ENCODE peak calls at places on chromosome 18, in five cellular contexts. One of them, this sample, is unnamed.
A peak's percentile ranks its signal among the peaks of the same experiment; 100 is the strongest.

GRCh38 chr18:3857544-3857943 is 407.6 kb downstream of the TGIF1 start:
- DNase-seq in body of pancreas: no peak
- DNase-seq in adrenal gland: no peak
- DNase-seq in sigmoid colon: no peak
- DNase-seq in breast epithelium: no peak
- DNase-seq in this sample: no peak

GRCh38 chr18:32200766-32201165 is 10.9 kb downstream of the MEP1B start:
- DNase-seq in body of pancreas: peak; percentile 10
- DNase-seq in adrenal gland: no peak
- DNase-seq in sigmoid colon: no peak
- DNase-seq in breast epithelium: no peak
- DNase-seq in this sample: no peak

GRCh38 chr18:7614030-7614429 is 46.9 kb downstream of the PTPRM start:
- DNase-seq in body of pancreas: no peak
- DNase-seq in adrenal gland: no peak
- DNase-seq in sigmoid colon: no peak
- DNase-seq in breast epithelium: no peak
- DNase-seq in this sample: no peak

GRCh38 chr18:31549416-31549815 is 42.3 kb upstream of the TTR start:
- DNase-seq in body of pancreas: no peak
- DNase-seq in adrenal gland: no peak
- DNase-seq in sigmoid colon: no peak
- DNase-seq in breast epithelium: no peak
- DNase-seq in this sample: no peak

GRCh38 chr18:3879114-3879835 is 429.3 kb downstream of the TGIF1 start:
- DNase-seq in body of pancreas: no peak
- DNase-seq in adrenal gland: no peak
- DNase-seq in sigmoid colon: no peak
- DNase-seq in breast epithelium: no peak
- DNase-seq in this sample: no peak

GRCh38 chr18:23053756-23054457 is 81.4 kb upstream of the CABLES1 start:
- DNase-seq in body of pancreas: peak; percentile 18
- DNase-seq in adrenal gland: no peak
- DNase-seq in sigmoid colon: no peak
- DNase-seq in breast epithelium: peak; percentile 66
- DNase-seq in this sample: no peak

GRCh38 chr18:48270929-48271328 is 138.3 kb downstream of the ZBTB7C start:
- DNase-seq in body of pancreas: no peak
- DNase-seq in adrenal gland: no peak
- DNase-seq in sigmoid colon: no peak
- DNase-seq in breast epithelium: no peak
- DNase-seq in this sample: no peak

GRCh38 chr18:56929861-56930260 is 217.0 kb upstream of the BOD1L2 start:
- DNase-seq in body of pancreas: no peak
- DNase-seq in adrenal gland: no peak
- DNase-seq in sigmoid colon: no peak
- DNase-seq in breast epithelium: no peak
- DNase-seq in this sample: no peak

GRCh38 chr18:49569701-49570100 is 7.8 kb downstream of the LIPG start:
- DNase-seq in body of pancreas: no peak
- DNase-seq in adrenal gland: no peak
- DNase-seq in sigmoid colon: no peak
- DNase-seq in breast epithelium: no peak
- DNase-seq in this sample: no peak

GRCh38 chr18:79047556-79048244 is 21.5 kb upstream of the ATP9B start:
- DNase-seq in body of pancreas: no peak
- DNase-seq in adrenal gland: peak; percentile 54
- DNase-seq in sigmoid colon: no peak
- DNase-seq in breast epithelium: no peak
- DNase-seq in this sample: no peak

GRCh38 chr18:48675912-48676311 is 137.1 kb downstream of the CTIF start:
- DNase-seq in body of pancreas: no peak
- DNase-seq in adrenal gland: peak; percentile 16
- DNase-seq in sigmoid colon: peak; percentile 48
- DNase-seq in breast epithelium: no peak
- DNase-seq in this sample: no peak

GRCh38 chr18:47250415-47251046 is 929 bp downstream of the SKOR2 start:
- DNase-seq in body of pancreas: no peak
- DNase-seq in adrenal gland: no peak
- DNase-seq in sigmoid colon: no peak
- DNase-seq in breast epithelium: no peak
- DNase-seq in this sample: no peak

GRCh38 chr18:23574611-23575308 is 11.5 kb downstream of the NPC1 start:
- DNase-seq in body of pancreas: no peak
- DNase-seq in adrenal gland: no peak
- DNase-seq in sigmoid colon: no peak
- DNase-seq in breast epithelium: no peak
- DNase-seq in this sample: no peak

GRCh38 chr18:8812631-8813030 is 107.3 kb downstream of the MTCL1 start:
- DNase-seq in body of pancreas: no peak
- DNase-seq in adrenal gland: no peak
- DNase-seq in sigmoid colon: no peak
- DNase-seq in breast epithelium: no peak
- DNase-seq in this sample: no peak

GRCh38 chr18:62420513-62421209 is 95.6 kb downstream of the TNFRSF11A start:
- DNase-seq in body of pancreas: peak; percentile 36
- DNase-seq in adrenal gland: no peak
- DNase-seq in sigmoid colon: no peak
- DNase-seq in breast epithelium: no peak
- DNase-seq in this sample: peak; percentile 76

GRCh38 chr18:76913583-76913982 is 91.2 kb downstream of the ZNF236 start:
- DNase-seq in body of pancreas: no peak
- DNase-seq in adrenal gland: no peak
- DNase-seq in sigmoid colon: no peak
- DNase-seq in breast epithelium: no peak
- DNase-seq in this sample: no peak

GRCh38 chr18:22210331-22210754 is 41.0 kb downstream of the GATA6 start:
- DNase-seq in body of pancreas: no peak
- DNase-seq in adrenal gland: peak; percentile 54
- DNase-seq in sigmoid colon: no peak
- DNase-seq in breast epithelium: no peak
- DNase-seq in this sample: no peak

GRCh38 chr18:64110692-64111480 is 38.0 kb downstream of the LINC00305 start:
- DNase-seq in body of pancreas: no peak
- DNase-seq in adrenal gland: no peak
- DNase-seq in sigmoid colon: no peak
- DNase-seq in breast epithelium: no peak
- DNase-seq in this sample: no peak

GRCh38 chr18:63073481-63073880 is 246.1 kb downstream of the BCL2 start:
- DNase-seq in body of pancreas: no peak
- DNase-seq in adrenal gland: no peak
- DNase-seq in sigmoid colon: no peak
- DNase-seq in breast epithelium: no peak
- DNase-seq in this sample: no peak

GRCh38 chr18:8893628-8894231 is 188.4 kb downstream of the MTCL1 start:
- DNase-seq in body of pancreas: no peak
- DNase-seq in adrenal gland: no peak
- DNase-seq in sigmoid colon: no peak
- DNase-seq in breast epithelium: no peak
- DNase-seq in this sample: no peak

GRCh38 chr18:76672627-76673026 is 149.7 kb upstream of the ZNF236 start:
- DNase-seq in body of pancreas: no peak
- DNase-seq in adrenal gland: no peak
- DNase-seq in sigmoid colon: no peak
- DNase-seq in breast epithelium: no peak
- DNase-seq in this sample: no peak

GRCh38 chr18:63883617-63884016 is 3.9 kb upstream of the SERPINB2 start:
- DNase-seq in body of pancreas: no peak
- DNase-seq in adrenal gland: no peak
- DNase-seq in sigmoid colon: no peak
- DNase-seq in breast epithelium: no peak
- DNase-seq in this sample: no peak

GRCh38 chr18:76363451-76364120 is 131.5 kb downstream of the ZNF516 start:
- DNase-seq in body of pancreas: no peak
- DNase-seq in adrenal gland: no peak
- DNase-seq in sigmoid colon: no peak
- DNase-seq in breast epithelium: no peak
- DNase-seq in this sample: peak; percentile 64

GRCh38 chr18:57854726-57855125 is 51.6 kb upstream of the ATP8B1 start:
- DNase-seq in body of pancreas: no peak
- DNase-seq in adrenal gland: no peak
- DNase-seq in sigmoid colon: no peak
- DNase-seq in breast epithelium: no peak
- DNase-seq in this sample: no peak

GRCh38 chr18:22349317-22349898 is 68.3 kb downstream of the CTAGE1 start:
- DNase-seq in body of pancreas: no peak
- DNase-seq in adrenal gland: no peak
- DNase-seq in sigmoid colon: no peak
- DNase-seq in breast epithelium: no peak
- DNase-seq in this sample: no peak

GRCh38 chr18:31610841-31611240 is 19.2 kb downstream of the TTR start:
- DNase-seq in body of pancreas: peak; percentile 55
- DNase-seq in adrenal gland: no peak
- DNase-seq in sigmoid colon: no peak
- DNase-seq in breast epithelium: no peak
- DNase-seq in this sample: no peak

GRCh38 chr18:39692367-39693011 is 2126.9 kb upstream of the CELF4 start:
- DNase-seq in body of pancreas: no peak
- DNase-seq in adrenal gland: no peak
- DNase-seq in sigmoid colon: no peak
- DNase-seq in breast epithelium: no peak
- DNase-seq in this sample: no peak

GRCh38 chr18:57149031-57149430 is 2.1 kb downstream of the BOD1L2 start:
- DNase-seq in body of pancreas: no peak
- DNase-seq in adrenal gland: no peak
- DNase-seq in sigmoid colon: no peak
- DNase-seq in breast epithelium: no peak
- DNase-seq in this sample: no peak

GRCh38 chr18:77376043-77376732 is 126.5 kb downstream of the GALR1 start:
- DNase-seq in body of pancreas: peak; percentile 70
- DNase-seq in adrenal gland: no peak
- DNase-seq in sigmoid colon: no peak
- DNase-seq in breast epithelium: no peak
- DNase-seq in this sample: no peak

GRCh38 chr18:48219429-48220145 is 189.6 kb downstream of the ZBTB7C start:
- DNase-seq in body of pancreas: no peak
- DNase-seq in adrenal gland: no peak
- DNase-seq in sigmoid colon: no peak
- DNase-seq in breast epithelium: no peak
- DNase-seq in this sample: no peak

GRCh38 chr18:77143196-77143595 is 10.6 kb upstream of the MBP start:
- DNase-seq in body of pancreas: no peak
- DNase-seq in adrenal gland: no peak
- DNase-seq in sigmoid colon: no peak
- DNase-seq in breast epithelium: no peak
- DNase-seq in this sample: peak; percentile 32

GRCh38 chr18:3256693-3257626 is 5.0 kb upstream of the MYL12B start:
- DNase-seq in body of pancreas: peak; percentile 76
- DNase-seq in adrenal gland: no peak
- DNase-seq in sigmoid colon: no peak
- DNase-seq in breast epithelium: no peak
- DNase-seq in this sample: no peak

GRCh38 chr18:11981383-11981632 is at the start of gene IMPA2:
- DNase-seq in body of pancreas: no peak
- DNase-seq in adrenal gland: no peak
- DNase-seq in sigmoid colon: no peak
- DNase-seq in breast epithelium: no peak
- DNase-seq in this sample: no peak
- TF ChIP-seq POLR2A in body of pancreas: peak; percentile 85
- TF ChIP-seq POLR2A in adrenal gland: no peak
- TF ChIP-seq POLR2A in sigmoid colon: peak; percentile 33
- TF ChIP-seq POLR2A in breast epithelium: peak; percentile 55
- TF ChIP-seq POLR2A in this sample: no peak

DNA sequence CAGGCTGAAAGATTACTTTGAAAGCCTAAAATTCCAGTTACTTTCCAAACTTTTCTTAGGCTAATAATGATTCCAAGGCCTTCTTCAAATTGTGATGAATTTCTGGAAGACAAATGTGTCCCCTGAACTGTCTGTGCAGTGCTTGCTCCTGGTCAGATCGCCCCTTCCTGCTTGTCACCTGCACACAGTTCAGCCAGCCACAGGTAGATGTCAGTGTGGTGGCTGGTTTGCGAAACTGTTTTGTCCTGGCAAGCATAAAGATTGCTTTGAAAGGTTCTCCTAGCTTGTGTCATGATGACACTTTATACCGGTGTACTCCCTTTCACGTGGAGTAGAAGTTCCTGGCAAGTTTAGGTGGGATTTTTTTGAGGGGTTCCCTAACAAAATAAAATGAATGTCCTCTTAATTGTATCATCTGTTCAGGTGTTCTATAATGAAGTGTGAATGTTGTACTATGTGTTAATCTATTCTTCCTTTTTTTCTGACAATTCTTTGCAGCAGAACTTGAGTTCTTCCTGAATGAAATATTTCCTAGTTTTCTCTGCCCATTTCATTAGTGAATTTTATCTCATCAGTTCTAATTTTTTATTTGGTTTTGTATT is 298.8 kb downstream of the ZNF407 start:
- DNase-seq in body of pancreas: peak; percentile 62
- DNase-seq in adrenal gland: peak; percentile 26
- DNase-seq in sigmoid colon: no peak
- DNase-seq in breast epithelium: no peak
- DNase-seq in this sample: no peak
- TF ChIP-seq CTCF in body of pancreas: peak; percentile 76
- TF ChIP-seq CTCF in adrenal gland: peak; percentile 54
- TF ChIP-seq CTCF in sigmoid colon: peak; percentile 25
- TF ChIP-seq CTCF in breast epithelium: peak; percentile 74
- TF ChIP-seq CTCF in this sample: no peak

DNA sequence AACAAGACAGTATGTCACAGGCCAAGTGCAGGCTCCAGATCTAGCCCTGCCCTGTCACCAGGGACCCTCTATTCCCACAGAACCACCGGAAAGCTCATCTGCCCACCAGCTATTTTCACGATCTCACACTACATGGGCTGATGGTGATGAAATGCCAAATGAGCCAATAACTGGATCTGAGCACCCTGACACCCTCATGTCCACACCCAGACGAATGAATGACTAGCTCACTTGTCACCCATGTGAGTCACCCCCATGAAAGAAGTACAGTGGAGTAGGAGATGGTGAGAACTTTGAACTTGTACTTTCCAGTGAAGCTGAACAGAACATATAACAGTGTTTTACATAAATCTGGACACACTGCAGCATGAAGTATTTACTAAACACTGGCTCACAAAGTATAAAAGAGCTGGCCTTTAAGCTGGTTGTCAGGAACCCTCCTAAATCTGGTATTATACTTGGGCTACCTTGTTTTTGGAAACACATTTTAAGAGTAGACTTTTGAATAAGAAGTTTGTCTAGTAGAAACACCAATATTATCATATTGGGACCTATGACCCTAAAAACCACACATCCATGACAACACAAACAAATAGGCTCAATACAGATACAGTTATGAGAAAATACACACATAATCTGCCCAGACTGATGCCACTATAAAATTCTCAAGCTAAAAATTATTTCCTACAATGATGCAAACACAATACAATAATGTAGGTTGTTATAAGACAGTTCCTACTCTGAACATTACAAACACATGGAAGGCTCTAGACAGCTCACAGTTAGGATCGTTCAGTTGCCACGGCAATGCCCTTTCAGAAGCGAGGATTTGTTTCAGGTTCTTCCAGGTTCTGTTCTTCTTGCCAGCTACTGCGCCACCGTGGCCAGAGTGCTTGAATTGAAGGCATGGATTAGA is 19.0 kb downstream of the INO80C start:
- DNase-seq in body of pancreas: no peak
- DNase-seq in adrenal gland: peak; percentile 68
- DNase-seq in sigmoid colon: no peak
- DNase-seq in breast epithelium: no peak
- DNase-seq in this sample: no peak
- H3K4me3 ChIP-seq in body of pancreas: no peak overlapping the region
- H3K4me3 ChIP-seq in adrenal gland: no peak overlapping the region
- H3K4me3 ChIP-seq in sigmoid colon: no peak overlapping the region
- H3K4me3 ChIP-seq in breast epithelium: no peak overlapping the region
- H3K4me3 ChIP-seq in this sample: no peak overlapping the region

GRCh38 chr18:45324489-45325111 is 290.7 kb upstream of the SLC14A2 start:
- DNase-seq in body of pancreas: peak; percentile 45
- DNase-seq in adrenal gland: peak; percentile 76
- DNase-seq in sigmoid colon: peak; percentile 84
- DNase-seq in breast epithelium: no peak
- DNase-seq in this sample: peak; percentile 57
- TF ChIP-seq POLR2A in body of pancreas: no peak
- TF ChIP-seq POLR2A in adrenal gland: no peak
- TF ChIP-seq POLR2A in sigmoid colon: no peak
- TF ChIP-seq POLR2A in breast epithelium: no peak
- TF ChIP-seq POLR2A in this sample: no peak

This sample was measured in lower leg skin.